ENCODE peak calls at places on chromosomes 7 and 10, in ten cellular contexts. O is prostate gland, U is breast epithelium, B is GM12878, M is spleen, L is tibial nerve, Y is HCT116, N is testis, S is ovary, V is right lobe of liver. W is an unnamed sample.

GRCh38 chr10:78945838-78946237 is 122.9 kb upstream of the ZMIZ1 start:
- DNase-seq in L (no peak), U (no peak), N (no peak), M (no peak), Y (no peak), S (no peak), O (no peak), V (no peak), B (no peak), W (no peak)

GRCh38 chr10:9681655-9682054 is 1336.0 kb upstream of the CELF2 start:
- DNase-seq in U (no peak), B (no peak), V (no peak), M (no peak), S (no peak), N (no peak), L (no peak), O (no peak), Y (no peak), W (no peak)

GRCh38 chr7:45001138-45001694 is 1.2 kb downstream of the CCM2 start:
- DNase-seq in N (peak; percentile 39), Y (no peak), U (no peak), M (peak; percentile 82), B (no peak), O (no peak), L (no peak), V (peak; percentile 40), S (no peak), W (no peak)

GRCh38 chr7:151366141-151366871 is 24.7 kb downstream of the NUB1 start:
- DNase-seq in M (no peak), V (no peak), U (no peak), S (no peak), B (no peak), L (no peak), Y (no peak), O (no peak), N (no peak), W (no peak)

GRCh38 chr10:121639416-121639815 is 41.2 kb upstream of the FGFR2 start:
- DNase-seq in Y (no peak), M (no peak), S (no peak), L (no peak), V (no peak), O (no peak), U (no peak), N (no peak), B (no peak), W (no peak)

GRCh38 chr7:121904120-121904519 is 31.2 kb downstream of the PTPRZ1 start:
- DNase-seq in V (no peak), S (no peak), O (no peak), M (no peak), U (no peak), Y (no peak), L (no peak), N (no peak), B (no peak), W (no peak)

GRCh38 chr10:25393621-25394020 is 218.8 kb downstream of the GPR158 start:
- DNase-seq in N (no peak), B (no peak), O (no peak), U (no peak), Y (no peak), L (no peak), V (no peak), S (no peak), M (no peak), W (no peak)

GRCh38 chr7:159109092-159110035 is 35.3 kb downstream of the VIPR2 start:
- DNase-seq in Y (no peak), V (peak; percentile 16), U (no peak), S (peak; percentile 57), L (no peak), O (no peak), B (no peak), N (no peak), M (peak; percentile 39), W (no peak)

GRCh38 chr10:45374451-45375052 is 536 bp downstream of the ALOX5 start:
- DNase-seq in Y (no peak), U (no peak), N (no peak), L (no peak), B (no peak), S (no peak), V (no peak), O (no peak), M (peak; percentile 86), W (no peak)

GRCh38 chr7:116582806-116583444 is 58.1 kb downstream of the CAV1 start:
- DNase-seq in Y (no peak), N (no peak), S (peak; percentile 27), L (no peak), O (no peak), U (no peak), V (no peak), B (no peak), M (no peak), W (no peak)

GRCh38 chr7:111958889-111959288 is 247.3 kb downstream of the DOCK4 start:
- DNase-seq in L (no peak), U (no peak), V (no peak), N (no peak), M (no peak), O (no peak), S (no peak), Y (no peak), B (no peak), W (no peak)

GRCh38 chr7:113890326-113891030 is 28.3 kb downstream of the PPP1R3A start:
- DNase-seq in L (no peak), B (no peak), O (no peak), M (no peak), V (no peak), Y (no peak), S (no peak), U (no peak), N (no peak), W (no peak)

GRCh38 chr7:121204537-121204936 is 124.3 kb upstream of the WNT16 start:
- DNase-seq in V (no peak), U (no peak), Y (no peak), O (no peak), L (no peak), N (no peak), S (no peak), B (no peak), M (no peak), W (no peak)

GRCh38 chr7:151013728-151014497 is 10.4 kb downstream of the ATG9B start:
- DNase-seq in M (peak; percentile 94), S (no peak), Y (no peak), N (peak; percentile 91), B (peak; percentile 17), L (peak; percentile 48), O (peak; percentile 36), V (peak; percentile 63), U (peak; percentile 72), W (peak; percentile 87)

DNA sequence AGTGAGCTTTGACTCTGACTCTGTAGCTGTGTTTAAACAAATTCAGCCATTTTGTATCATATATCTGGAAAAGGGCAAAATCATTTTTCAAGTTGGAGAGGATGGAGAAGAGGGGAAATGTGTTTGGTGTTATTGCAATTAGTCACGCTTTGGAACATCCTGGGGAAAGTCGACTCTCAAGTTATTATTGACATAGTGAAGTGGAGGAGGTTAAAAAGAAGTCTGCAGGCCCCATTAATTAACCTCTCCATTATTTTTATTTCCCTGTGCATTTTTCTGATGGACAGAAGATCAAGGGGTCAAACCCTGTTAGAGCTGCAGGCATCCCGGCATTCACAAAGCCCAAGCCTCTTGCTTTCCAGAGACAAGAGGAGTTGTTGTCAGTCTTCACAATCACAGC is 132.6 kb downstream of the TEX36 start:
- DNase-seq in M (no peak), O (no peak), L (no peak), N (no peak), S (no peak), Y (no peak), U (no peak), V (no peak), B (no peak), W (no peak)
- TF ChIP-seq POLR2A in M (no peak), O (no peak), L (no peak), N (no peak), S (no peak), Y (no peak), U (no peak), V (no peak), B (no peak), W (no peak)

GRCh38 chr10:19922236-19922963 is 106.2 kb downstream of the PLXDC2 start:
- DNase-seq in V (no peak), B (no peak), N (peak; percentile 38), L (peak; percentile 75), U (no peak), O (peak; percentile 49), M (no peak), S (peak; percentile 74), Y (no peak), W (no peak)
- H3K4me1 ChIP-seq in V (no peaks in the 10 kb centered on the region), B (no peaks in the 10 kb centered on the region), N (peaks cover 21% of the 10 kb centered on the region), L (no peaks in the 10 kb centered on the region), U (no peaks in the 10 kb centered on the region), O (peaks cover 3% of the 10 kb centered on the region), M (no peaks in the 10 kb centered on the region), S (peaks cover 18% of the 10 kb centered on the region), Y (no peaks in the 10 kb centered on the region), W (peaks cover 53% of the 10 kb centered on the region)

DNA sequence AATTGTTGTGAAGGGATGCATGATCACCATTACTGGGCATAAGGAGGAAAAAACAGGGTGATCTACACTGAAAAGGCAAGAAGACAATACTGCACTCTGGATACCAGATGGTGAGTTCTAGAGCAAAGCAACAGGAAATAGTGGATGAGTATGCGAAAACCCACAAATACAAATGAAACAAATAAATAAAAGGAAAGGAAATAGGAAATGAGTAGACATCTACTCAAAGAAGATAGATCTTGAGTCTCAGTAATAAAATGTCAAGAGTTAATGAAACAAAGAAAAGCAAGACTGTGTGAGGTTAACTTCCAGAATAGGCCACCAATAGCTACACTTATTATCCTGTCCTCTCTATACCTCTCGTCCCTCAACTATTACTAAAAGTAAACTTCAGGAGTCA is 11.7 kb downstream of the ORC5 start:
- DNase-seq in L (no peak), O (no peak), M (no peak), U (no peak), B (no peak), N (no peak), S (no peak), Y (no peak), V (no peak), W (no peak)
- TF ChIP-seq POLR2A in L (no peak), O (no peak), M (no peak), U (no peak), B (no peak), N (no peak), S (no peak), Y (no peak), V (no peak), W (no peak)

DNA sequence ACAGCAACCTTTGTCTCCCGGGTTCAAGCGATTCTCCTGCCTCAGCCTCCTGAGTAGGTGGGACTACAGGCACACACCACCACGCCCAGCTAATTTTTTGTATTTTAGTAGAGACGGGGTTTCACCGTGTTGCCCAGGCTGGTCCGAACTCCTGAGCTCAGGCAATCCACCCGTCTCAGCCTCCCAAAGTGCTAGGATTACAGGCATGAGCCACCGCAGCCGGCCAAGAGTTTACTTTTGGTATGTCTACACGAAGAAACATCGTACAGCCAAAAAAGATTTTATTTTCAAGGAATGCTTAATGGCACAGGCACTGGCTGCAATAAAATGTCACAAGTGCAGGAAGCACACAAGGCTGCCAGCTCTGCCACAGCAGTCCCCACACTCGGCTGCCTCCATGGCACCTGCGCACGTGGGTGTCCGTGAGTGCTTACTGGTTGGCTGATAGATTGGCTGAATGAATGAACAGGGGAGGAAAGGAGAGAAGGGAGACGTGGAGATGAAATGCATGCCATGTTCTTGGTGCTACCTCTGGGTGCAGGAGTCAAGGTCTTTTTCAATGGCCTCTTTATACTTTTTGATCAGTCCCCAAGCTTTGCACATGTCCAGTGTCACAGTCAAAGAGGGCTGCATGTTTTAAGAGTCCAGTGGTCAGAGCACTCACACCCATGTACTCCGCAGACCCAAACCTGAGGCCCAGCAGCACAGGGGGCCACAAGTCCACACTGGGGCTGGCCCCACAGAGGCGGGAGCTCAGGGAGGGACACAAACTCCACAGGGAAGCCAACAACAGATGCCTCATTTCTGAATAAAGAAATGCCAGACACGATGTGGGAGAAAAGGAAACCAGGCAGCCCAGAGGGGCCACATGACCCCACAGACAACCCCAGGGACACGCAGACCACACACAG is 198.2 kb downstream of the MAD1L1 start:
- DNase-seq in V (no peak), Y (no peak), S (no peak), U (no peak), N (no peak), M (peak; percentile 63), L (no peak), O (no peak), B (no peak), W (peak; percentile 40)
- H3K4me1 ChIP-seq in V (no peaks in the 10 kb centered on the region), Y (no peaks in the 10 kb centered on the region), S (peaks cover 12% of the 10 kb centered on the region), U (no peaks in the 10 kb centered on the region), N (peaks cover 15% of the 10 kb centered on the region), M (peaks cover 80% of the 10 kb centered on the region), L (no peaks in the 10 kb centered on the region), O (no peaks in the 10 kb centered on the region), B (peaks cover 18% of the 10 kb centered on the region), W (peaks cover 9% of the 10 kb centered on the region)